ENCODE peak calls at places on chromosomes 12 and 14, in six cellular contexts. G, F, E, B, Y and N are unnamed samples.

GRCh38 chr12:8698132-8698829 is 490 bp downstream of the RIMKLB start:
- DNase-seq in F (no peak), B (peak), G (peak), Y (peak), E (no peak), N (no peak)

GRCh38 chr12:5478081-5478706 is 46.3 kb downstream of the NTF3 start:
- DNase-seq in F (no peak), B (no peak), Y (no peak), G (no peak), E (no peak), N (no peak)

GRCh38 chr14:63205281-63205575 is 985 bp downstream of the RHOJ start:
- DNase-seq in B (no peak), Y (no peak), F (no peak), E (no peak), G (no peak), N (no peak)

GRCh38 chr12:120979220-120979861 is 998 bp downstream of the HNF1A start:
- DNase-seq in G (no peak), B (no peak), F (no peak), Y (no peak), E (no peak), N (no peak)

GRCh38 chr12:122061253-122061652 is 17.3 kb upstream of the MLXIP start:
- DNase-seq in F (no peak), E (no peak), G (no peak), B (no peak), Y (no peak), N (no peak)

GRCh38 chr14:44316647-44317432 is 190.2 kb downstream of the FSCB start:
- DNase-seq in G (no peak), Y (no peak), E (no peak), B (peak), F (no peak), N (no peak)

GRCh38 chr14:95303552-95303951 is 16.2 kb downstream of the CLMN start:
- DNase-seq in B (no peak), G (no peak), F (peak), E (peak), Y (no peak), N (no peak)

GRCh38 chr14:106129274-106129673 is 602.9 kb downstream of the TMEM121 start:
- DNase-seq in B (no peak), G (no peak), Y (no peak), F (no peak), E (no peak), N (no peak)

GRCh38 chr12:128365831-128366231 is 98.9 kb downstream of the TMEM132C start:
- DNase-seq in Y (no peak), B (no peak), E (peak), F (no peak), G (no peak), N (peak)

GRCh38 chr14:72450473-72451044 is 443.3 kb downstream of the DPF3 start:
- DNase-seq in E (no peak), B (no peak), G (no peak), Y (no peak), F (no peak), N (no peak)

GRCh38 chr12:47235258-47236040 is 155.7 kb upstream of the AMIGO2 start:
- DNase-seq in G (no peak), Y (no peak), F (no peak), B (no peak), E (no peak), N (no peak)

GRCh38 chr14:91405241-91405721 is 12.3 kb downstream of the CCDC88C start:
- DNase-seq in G (no peak), E (no peak), F (no peak), B (no peak), Y (no peak), N (no peak)

GRCh38 chr12:102948941-102949352 is 8.5 kb upstream of the ASCL1 start:
- DNase-seq in F (peak), E (peak), G (no peak), Y (no peak), B (peak), N (no peak)

GRCh38 chr12:33012226-33012625 is 115.6 kb upstream of the PKP2 start:
- DNase-seq in Y (no peak), G (no peak), B (no peak), E (no peak), F (no peak), N (no peak)

GRCh38 chr12:130111965-130112496 is 50.2 kb upstream of the FZD10 start:
- DNase-seq in G (no peak), F (no peak), E (no peak), B (no peak), Y (no peak), N (no peak)

GRCh38 chr12:68406134-68406576 is 74.0 kb upstream of the MDM1 start:
- DNase-seq in E (peak), F (no peak), B (peak), Y (peak), G (peak), N (peak)

GRCh38 chr14:102185360-102185759 is 45.7 kb downstream of the WDR20 start:
- DNase-seq in B (peak), Y (no peak), F (no peak), G (no peak), E (no peak), N (no peak)

GRCh38 chr14:97219356-97220017 is 422.3 kb downstream of the VRK1 start:
- DNase-seq in Y (no peak), E (no peak), B (no peak), G (no peak), F (no peak), N (no peak)

GRCh38 chr14:64696355-64696844 is 7.8 kb upstream of the PLEKHG3 start:
- DNase-seq in F (no peak), Y (no peak), G (no peak), B (no peak), E (no peak), N (no peak)

GRCh38 chr14:67573268-67574010 is 26.6 kb downstream of the PIGH start:
- DNase-seq in F (no peak), E (no peak), B (no peak), G (no peak), Y (no peak), N (no peak)